ENCODE peak calls at places on chromosomes 2 and 18, in five cellular contexts. N, P, B, H and L are unnamed samples.
A peak's percentile ranks its signal among the peaks of the same experiment; 100 is the strongest.

GRCh38 chr2:84991404-84992151 is 20.6 kb downstream of the KCMF1 start:
- DNase-seq in B (no peak), P (no peak), H (peak; percentile 97), N (peak; percentile 72), L (peak; percentile 95)

GRCh38 chr2:59025157-59025757 is 784.1 kb upstream of the FANCL start:
- DNase-seq in P (peak; percentile 58), H (peak; percentile 26), N (peak; percentile 41), B (no peak), L (peak; percentile 35)

GRCh38 chr2:140440815-140441214 is 1660.6 kb upstream of the NXPH2 start:
- DNase-seq in P (peak; percentile 48), N (no peak), B (no peak), H (no peak), L (no peak)

GRCh38 chr2:13103778-13104493 is 387.2 kb downstream of the TRIB2 start:
- DNase-seq in P (no peak), H (no peak), N (no peak), B (no peak), L (no peak)

GRCh38 chr2:38415023-38415422 is 38.0 kb upstream of the ATL2 start:
- DNase-seq in H (no peak), N (no peak), B (no peak), P (no peak), L (no peak)

GRCh38 chr2:167689444-167689843 is 558.0 kb downstream of the STK39 start:
- DNase-seq in P (peak; percentile 24), H (no peak), N (peak; percentile 39), B (no peak), L (no peak)

GRCh38 chr18:76528477-76529432 is 33.7 kb upstream of the ZNF516 start:
- DNase-seq in N (peak; percentile 27), B (no peak), H (peak; percentile 83), P (peak; percentile 64), L (peak; percentile 86)

GRCh38 chr18:79529991-79530390 is 134.3 kb downstream of the NFATC1 start:
- DNase-seq in P (no peak), B (no peak), H (no peak), N (no peak), L (no peak)

GRCh38 chr2:206836722-206837121 is 71.3 kb downstream of the FASTKD2 start:
- DNase-seq in N (no peak), P (no peak), B (no peak), H (no peak), L (no peak)

GRCh38 chr2:180122874-180123273 is 115.8 kb upstream of the CWC22 start:
- DNase-seq in H (peak; percentile 62), P (peak; percentile 20), N (peak; percentile 23), B (no peak), L (no peak)

GRCh38 chr2:186570587-186570986 is 19.3 kb upstream of the ITGAV start:
- DNase-seq in B (no peak), P (peak; percentile 44), N (peak; percentile 92), H (peak; percentile 60), L (peak; percentile 76)

GRCh38 chr2:182360663-182361260 is 66.1 kb downstream of the PDE1A start:
- DNase-seq in N (no peak), H (no peak), B (no peak), P (no peak), L (no peak)

GRCh38 chr2:9201185-9201891 is 5.3 kb upstream of the ASAP2 start:
- DNase-seq in H (peak; percentile 89), P (no peak), N (no peak), B (no peak), L (peak; percentile 92)

GRCh38 chr2:217947341-217948316 is 55.2 kb downstream of the TNS1 start:
- DNase-seq in B (no peak), H (no peak), N (no peak), P (no peak), L (no peak)

GRCh38 chr2:114368705-114369104 is 73.7 kb upstream of the DPP10 start:
- DNase-seq in H (no peak), P (no peak), N (no peak), B (no peak), L (no peak)

GRCh38 chr2:181741756-181742155 is 61.4 kb upstream of the NEUROD1 start:
- DNase-seq in H (peak; percentile 75), B (no peak), N (no peak), P (no peak), L (no peak)

GRCh38 chr2:215911686-215912085 is 101.7 kb downstream of the MREG start:
- DNase-seq in N (no peak), H (no peak), P (no peak), B (no peak), L (no peak)

GRCh38 chr2:120847700-120848321 is 112.1 kb downstream of the GLI2 start:
- DNase-seq in P (peak; percentile 53), H (no peak), B (peak; percentile 43), N (no peak), L (no peak)

GRCh38 chr2:28406276-28407096 is 13.8 kb downstream of the FOSL2 start:
- DNase-seq in B (peak; percentile 45), P (no peak), H (peak; percentile 51), N (peak; percentile 75), L (no peak)

GRCh38 chr2:64634338-64635267 is 19.1 kb downstream of the SERTAD2 start:
- DNase-seq in B (no peak), H (peak; percentile 72), P (no peak), N (no peak), L (peak; percentile 95)

GRCh38 chr2:149490296-149490695 is 97.3 kb downstream of the MMADHC start:
- DNase-seq in H (no peak), B (no peak), P (peak; percentile 23), N (peak; percentile 12), L (peak; percentile 56)

GRCh38 chr18:23133860-23134779 is 1.2 kb upstream of the CABLES1 start:
- DNase-seq in P (peak; percentile 41), H (no peak), N (peak; percentile 71), B (peak; percentile 41), L (no peak)

GRCh38 chr18:50111398-50111797 is 83.5 kb downstream of the MYO5B start:
- DNase-seq in B (no peak), P (no peak), N (peak; percentile 33), H (no peak), L (no peak)
- TF ChIP-seq CTCF in B (no peak), P (no peak), N (peak; percentile 16), H (no peak), L (no peak)

GRCh38 chr18:5237723-5238370 is 40.8 kb upstream of the AKAIN1 start:
- DNase-seq in N (peak; percentile 69), H (peak; percentile 85), P (peak; percentile 90), B (peak; percentile 73), L (peak; percentile 92)
- TF ChIP-seq CTCF in N (no peak), H (peak; percentile 12), P (no peak), B (peak; percentile 33), L (no peak)

GRCh38 chr2:240255811-240256703 is 115.6 kb upstream of the OTOS start:
- DNase-seq in P (no peak), H (no peak), B (peak; percentile 78), N (peak; percentile 21), L (no peak)

GRCh38 chr2:240255165-240255491 is 114.7 kb upstream of the OTOS start:
- DNase-seq in N (no peak), B (no peak), P (no peak), H (no peak), L (no peak)

GRCh38 chr2:240258685-240259084 is 118.2 kb upstream of the OTOS start:
- DNase-seq in N (no peak), P (no peak), B (no peak), H (no peak), L (no peak)

GRCh38 chr2:240257940-240258580 is 117.6 kb upstream of the OTOS start:
- DNase-seq in B (no peak), H (no peak), N (no peak), P (no peak), L (no peak)

DNA sequence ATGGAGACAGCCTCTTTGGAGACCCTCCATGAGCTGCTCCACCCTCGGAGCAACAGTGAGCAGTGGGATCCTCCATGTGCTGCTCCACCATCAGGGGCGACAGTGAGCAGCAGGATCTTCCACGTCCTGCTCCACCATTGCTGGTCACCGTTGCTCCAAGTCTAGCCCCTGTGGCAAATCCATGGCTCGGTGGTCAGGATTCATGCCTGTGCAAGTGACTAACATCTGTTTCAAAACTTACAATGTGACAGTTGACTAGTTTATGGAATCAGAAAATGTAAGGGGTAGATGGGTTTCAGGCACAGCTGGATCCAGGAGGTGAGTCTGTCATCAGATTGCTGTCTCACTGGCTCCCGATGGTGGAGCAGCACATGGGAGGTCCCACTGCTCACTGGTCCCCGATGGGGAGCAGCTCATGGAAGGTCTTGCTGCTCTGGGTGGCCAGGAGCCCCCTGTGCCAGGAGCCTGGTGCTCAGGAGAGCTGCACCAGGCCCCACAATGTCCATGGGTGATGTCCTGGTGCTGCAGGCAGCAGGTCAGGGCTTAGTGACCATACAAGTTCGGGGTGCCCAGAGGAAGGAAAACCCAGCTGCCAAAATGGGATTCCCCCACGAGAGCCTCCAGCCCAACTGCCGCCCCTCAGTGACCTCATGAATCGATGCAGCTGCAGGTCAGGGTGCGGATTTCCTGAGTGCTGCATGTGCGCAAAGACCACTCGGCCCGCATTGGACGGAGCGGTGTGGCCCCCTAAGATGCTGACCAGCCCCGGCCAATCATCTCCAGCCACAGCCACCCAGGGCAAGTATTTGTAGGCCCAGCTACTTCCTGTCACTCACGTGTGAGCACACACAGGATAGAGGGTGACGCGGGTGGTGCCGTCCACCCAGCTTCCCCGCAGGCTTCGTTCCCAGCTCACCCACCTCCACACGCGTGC is 116.5 kb upstream of the OTOS start:
- DNase-seq in N (no peak), H (no peak), P (no peak), B (no peak), L (no peak)
- TF ChIP-seq CTCF in N (no peak), H (no peak), P (peak; percentile 13), B (no peak), L (no peak)

GRCh38 chr18:21914739-21915319 is 174.2 kb downstream of the MIB1 start:
- DNase-seq in B (no peak), N (peak; percentile 53), P (peak; percentile 74), H (peak; percentile 62), L (peak; percentile 56)
- TF ChIP-seq CTCF in B (peak; percentile 28), N (peak; percentile 55), P (peak; percentile 72), H (peak; percentile 86), L (peak; percentile 65)

DNA sequence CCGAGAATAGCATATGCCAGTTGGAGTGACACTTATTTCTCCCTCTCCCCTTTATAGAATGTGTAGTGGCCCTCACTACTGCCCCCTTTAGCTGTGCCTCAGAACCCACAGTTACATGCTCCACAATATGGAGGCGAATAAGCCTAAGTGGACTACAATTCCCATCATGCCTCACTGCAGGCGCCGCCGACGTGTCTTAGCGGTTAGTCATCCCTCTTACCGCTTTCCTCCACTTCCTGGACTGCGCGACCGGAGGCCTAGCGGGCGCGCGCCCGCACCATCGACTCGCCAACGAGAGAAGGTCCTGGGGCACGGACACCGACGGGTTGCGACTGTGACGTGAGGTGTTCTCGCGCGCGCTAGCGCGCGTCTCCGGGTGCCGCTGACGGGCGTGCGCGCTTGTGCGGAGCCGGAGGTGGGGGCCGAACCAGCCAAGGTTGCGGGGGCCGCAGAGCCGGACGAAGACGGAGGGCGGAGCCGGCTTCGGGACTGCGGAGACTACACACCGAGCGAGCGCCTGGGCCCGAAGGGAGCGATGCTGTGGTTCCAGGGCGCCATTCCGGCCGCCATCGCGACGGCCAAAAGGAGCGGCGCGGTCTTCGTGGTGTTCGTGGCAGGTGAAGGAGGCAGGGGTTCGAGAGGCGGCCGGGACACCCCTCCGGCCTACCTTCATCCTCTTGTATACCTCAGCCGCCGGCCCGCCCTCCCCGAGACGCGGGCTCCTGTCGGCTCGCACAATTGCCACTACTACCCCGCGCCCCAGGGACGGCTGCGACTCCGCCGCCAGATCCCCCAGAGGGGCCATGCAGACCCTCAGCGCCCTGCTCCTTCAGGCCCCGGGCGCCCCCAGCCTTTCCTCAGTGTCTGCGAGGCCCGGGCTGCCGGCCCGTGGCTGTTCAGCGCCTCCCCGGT is at the start of gene UBXN4:
- DNase-seq in P (peak; percentile 99), B (peak; percentile 98), H (peak; percentile 99), N (peak; percentile 99), L (peak; percentile 99)
- TF ChIP-seq CTCF in P (peak; percentile 69), B (peak; percentile 18), H (peak; percentile 54), N (peak; percentile 30), L (peak; percentile 38)